ENCODE peak calls at places on chromosomes 3 and 15, in four cellular contexts. O is K562, Z is HCT116, A is HepG2. V is an unnamed sample.

GRCh38 chr3:129254536-129255230 is 5.3 kb downstream of the COPG1 start:
- DNase-seq in A (no peak), O (no peak), Z (no peak), V (no peak)

GRCh38 chr3:81749285-81749684 is 12.2 kb downstream of the GBE1 start:
- DNase-seq in Z (no peak), A (no peak), O (no peak), V (no peak)

GRCh38 chr3:49295489-49296058 is 18.5 kb upstream of the C3orf62 start:
- DNase-seq in Z (peak), A (peak), O (peak), V (no peak)

GRCh38 chr3:169241928-169242751 is 421.4 kb downstream of the MECOM start:
- DNase-seq in Z (no peak), O (no peak), A (no peak), V (no peak)

GRCh38 chr3:13507791-13508339 is 27.8 kb downstream of the HDAC11 start:
- DNase-seq in O (peak), A (no peak), Z (no peak), V (no peak)

GRCh38 chr3:35664460-35664919 is 25.2 kb downstream of the ARPP21 start:
- DNase-seq in A (no peak), O (no peak), Z (no peak), V (no peak)

GRCh38 chr15:78007965-78008886 is 69.3 kb downstream of the TBC1D2B start:
- DNase-seq in Z (no peak), O (no peak), A (no peak), V (no peak)

GRCh38 chr3:58214484-58215316 is 3.9 kb upstream of the DNASE1L3 start:
- DNase-seq in Z (no peak), A (no peak), O (no peak), V (no peak)

GRCh38 chr15:31360158-31360561 is 33.5 kb downstream of the KLF13 start:
- DNase-seq in O (no peak), Z (no peak), A (no peak), V (no peak)

GRCh38 chr3:150237490-150237889 is 170.6 kb upstream of the TSC22D2 start:
- DNase-seq in A (no peak), Z (peak), O (no peak), V (no peak)

GRCh38 chr3:42159706-42160472 is 68.7 kb downstream of the TRAK1 start:
- DNase-seq in Z (peak), O (peak), A (peak), V (no peak)

GRCh38 chr3:122299222-122299621 is 25.8 kb upstream of the CSTA start:
- DNase-seq in Z (no peak), A (no peak), O (no peak), V (no peak)

GRCh38 chr3:174862101-174862500 is 3.0 kb downstream of the NAALADL2 start:
- DNase-seq in O (no peak), A (peak), Z (peak), V (peak)

GRCh38 chr15:89119489-89120478 is 31.5 kb downstream of the ABHD2 start:
- DNase-seq in Z (no peak), A (peak), O (no peak), V (peak)

GRCh38 chr3:39592306-39592705 is 124.8 kb downstream of the MOBP start:
- DNase-seq in Z (no peak), O (no peak), A (no peak), V (no peak)

GRCh38 chr3:190084983-190085382 is 35.7 kb downstream of the P3H2 start:
- DNase-seq in A (no peak), Z (no peak), O (no peak), V (no peak)

GRCh38 chr15:25886498-25887140 is 23.5 kb upstream of the ATP10A start:
- DNase-seq in Z (no peak), A (no peak), O (no peak), V (no peak)

GRCh38 chr15:70093070-70093469 is 4.6 kb downstream of the TLE3 start:
- DNase-seq in A (peak), O (no peak), Z (no peak), V (no peak)

GRCh38 chr3:42688487-42689420 is 3.4 kb downstream of the KLHL40 start:
- DNase-seq in Z (no peak), O (no peak), A (no peak), V (no peak)

GRCh38 chr3:29759443-29760033 is 478.7 kb downstream of the RBMS3 start:
- DNase-seq in Z (no peak), O (no peak), A (no peak), V (no peak)

GRCh38 chr3:129961142-129961541 is 13.4 kb upstream of the TRH start:
- DNase-seq in O (no peak), A (no peak), Z (no peak), V (no peak)

GRCh38 chr3:27575509-27575908 is 91.3 kb upstream of the SLC4A7 start:
- DNase-seq in Z (no peak), O (no peak), A (no peak), V (no peak)
- TF ChIP-seq TCF7L2 in Z (no peak), O (no peak), A (no peak), V (no peak)

DNA sequence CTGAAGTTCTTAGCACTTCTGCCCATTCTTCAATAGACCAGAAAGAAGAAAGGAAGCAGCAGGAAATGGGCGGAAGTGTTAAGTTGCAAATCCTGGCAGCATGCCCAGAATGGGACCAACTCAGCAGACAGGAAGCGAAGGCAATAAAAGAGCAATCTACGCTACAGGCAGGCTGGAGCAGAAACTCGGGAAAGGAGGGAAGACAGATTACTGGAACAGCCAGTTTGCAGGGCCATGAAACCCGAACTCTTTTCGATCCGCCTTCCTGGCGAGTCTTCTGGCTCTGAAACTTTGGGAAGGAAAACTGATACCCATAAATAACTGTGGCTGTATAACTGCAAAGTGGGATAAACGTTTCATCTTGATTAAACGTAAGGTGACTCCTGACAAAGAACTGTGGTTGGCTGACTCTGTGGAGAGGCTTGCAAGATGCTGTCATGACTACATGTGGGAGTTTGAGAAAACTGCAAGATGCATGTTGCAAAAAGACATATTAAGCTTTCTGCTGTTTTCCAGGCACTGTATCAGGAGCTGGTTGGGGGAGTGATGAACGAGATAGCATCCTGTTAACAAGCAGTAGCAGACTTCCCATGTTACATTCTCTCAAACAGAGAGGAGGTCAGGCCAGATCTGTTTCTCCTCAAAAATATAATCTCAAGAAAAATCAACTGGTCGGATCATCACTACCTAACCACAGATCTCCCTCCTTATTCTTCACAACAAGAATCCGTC is 67.8 kb downstream of the FMN1 start:
- DNase-seq in Z (peak), O (no peak), A (peak), V (peak)
- H3K27ac ChIP-seq in Z (peak), O (no peak), A (no peak), V (peak)

GRCh38 chr3:197430961-197431910 is 124.5 kb downstream of the BDH1 start:
- DNase-seq in O (no peak), A (no peak), Z (no peak), V (no peak)
- TF ChIP-seq SIN3A in O (no peak), A (no peak), Z (no peak), V (no peak)

GRCh38 chr15:66231421-66232266 is 21.9 kb downstream of the MEGF11 start:
- DNase-seq in O (no peak), A (no peak), Z (no peak), V (no peak)
- TF ChIP-seq TCF7L2 in O (no peak), A (no peak), Z (no peak), V (no peak)

GRCh38 chr3:156816794-156817741 is 9.1 kb upstream of the LEKR1 start:
- DNase-seq in Z (peak), O (peak), A (no peak), V (peak)
- H3K27ac ChIP-seq in Z (peak), O (peak), A (no peak), V (peak)

V was measured in Panc1.